ENCODE peak calls at places on chromosomes 5 and 9, in six cellular contexts. W, Z, V, Y, X and Q are unnamed samples.
A peak's percentile ranks its signal among the peaks of the same experiment; 100 is the strongest.

GRCh38 chr5:110401881-110402280 is 324.6 kb downstream of the TMEM232 start:
- DNase-seq in V (no peak), Y (no peak), X (peak; percentile 13), W (no peak), Z (no peak), Q (no peak)

GRCh38 chr5:79613571-79613970 is 1.3 kb downstream of the TENT2 start:
- DNase-seq in W (no peak), V (no peak), Z (no peak), X (no peak), Y (no peak), Q (no peak)

GRCh38 chr5:114367029-114367428 is 5.2 kb downstream of the KCNN2 start:
- DNase-seq in Z (no peak), X (no peak), Y (no peak), W (no peak), V (no peak), Q (no peak)

GRCh38 chr9:35760651-35761050 is 6.6 kb upstream of the MSMP start:
- DNase-seq in W (no peak), V (no peak), Z (no peak), X (peak; percentile 83), Y (no peak), Q (no peak)

GRCh38 chr5:87400305-87400899 is 12.3 kb downstream of the CCNH start:
- DNase-seq in X (peak; percentile 64), V (no peak), Z (no peak), W (no peak), Y (no peak), Q (no peak)

GRCh38 chr5:93654676-93655075 is 71.7 kb downstream of the NR2F1 start:
- DNase-seq in V (no peak), W (no peak), Y (no peak), X (peak; percentile 25), Z (no peak), Q (no peak)

GRCh38 chr9:91785403-91785917 is 164.6 kb downstream of the ROR2 start:
- DNase-seq in Y (no peak), Z (no peak), W (no peak), V (no peak), X (no peak), Q (no peak)

GRCh38 chr9:84331119-84331791 is 9.3 kb downstream of the SLC28A3 start:
- DNase-seq in Y (no peak), V (no peak), X (peak; percentile 40), Z (no peak), W (no peak), Q (no peak)

GRCh38 chr5:119340597-119341218 is 15.1 kb upstream of the TNFAIP8 start:
- DNase-seq in V (peak; percentile 38), Z (no peak), X (no peak), Y (no peak), W (no peak), Q (no peak)

GRCh38 chr5:76787237-76787636 is 31.6 kb upstream of the F2RL1 start:
- DNase-seq in Y (peak; percentile 44), X (peak; percentile 99), W (no peak), V (no peak), Z (no peak), Q (peak; percentile 91)

GRCh38 chr5:177458912-177459350 is 12.3 kb downstream of the PRR7 start:
- DNase-seq in Y (no peak), V (no peak), X (peak; percentile 25), W (no peak), Z (peak; percentile 45), Q (no peak)

GRCh38 chr9:15180124-15180523 is 126.9 kb downstream of the TTC39B start:
- DNase-seq in Z (no peak), W (no peak), X (no peak), V (no peak), Y (no peak), Q (no peak)

GRCh38 chr5:57845025-57845424 is 362.4 kb upstream of the ACTBL2 start:
- DNase-seq in W (no peak), Y (no peak), X (peak; percentile 9), V (no peak), Z (no peak), Q (no peak)

GRCh38 chr9:121862371-121862970 is 211.0 kb downstream of the DAB2IP start:
- DNase-seq in Y (no peak), Z (no peak), W (no peak), V (no peak), X (no peak), Q (peak; percentile 26)

GRCh38 chr5:56070795-56071539 is 76.2 kb upstream of the IL6ST start:
- DNase-seq in Y (no peak), W (no peak), X (no peak), V (no peak), Z (no peak), Q (no peak)

GRCh38 chr9:128245293-128246151 is 30.3 kb downstream of the GOLGA2 start:
- DNase-seq in Y (peak; percentile 53), X (peak; percentile 79), W (no peak), V (no peak), Z (no peak), Q (no peak)
- H3K4me3 ChIP-seq in Y (peak overlapping the region; percentile 62), X (no peak overlapping the region), W (no peak overlapping the region), V (no peak overlapping the region), Z (no peak overlapping the region), Q (no peak overlapping the region)

GRCh38 chr5:137959488-137959887 is 70.2 kb downstream of the PKD2L2 start:
- DNase-seq in V (no peak), Y (no peak), Z (no peak), X (no peak), W (no peak), Q (no peak)

GRCh38 chr5:137960141-137960540 is 70.9 kb downstream of the PKD2L2 start:
- DNase-seq in Z (no peak), W (no peak), V (no peak), Y (no peak), X (peak; percentile 18), Q (no peak)

GRCh38 chr5:137957948-137958347 is 68.7 kb downstream of the PKD2L2 start:
- DNase-seq in Z (no peak), V (no peak), Y (no peak), X (peak; percentile 33), W (no peak), Q (no peak)

GRCh38 chr5:137954131-137954879 is 65.0 kb downstream of the PKD2L2 start:
- DNase-seq in Z (no peak), X (peak; percentile 96), W (no peak), V (no peak), Y (no peak), Q (no peak)
- H3K36me3 ChIP-seq in Z (no peaks in the 10 kb centered on the region), X (peaks cover 16% of the 10 kb centered on the region), W (no peaks in the 10 kb centered on the region), V (no peaks in the 10 kb centered on the region), Y (peaks cover 50% of the 10 kb centered on the region), Q (peaks cover 41% of the 10 kb centered on the region)

GRCh38 chr5:69367697-69368279 is 1.5 kb downstream of the AK6 start:
- DNase-seq in X (no peak), Y (no peak), Z (no peak), V (no peak), W (no peak), Q (no peak)
- TF ChIP-seq CTCF in X (no peak), Y (no peak), Z (no peak), V (no peak), W (no peak), Q (no peak)

GRCh38 chr5:140946578-140946977 is 19.7 kb upstream of the PCDHAC2 start:
- DNase-seq in W (no peak), X (no peak), Z (no peak), Y (no peak), V (no peak), Q (no peak)
- H3K4me3 ChIP-seq in W (no peak overlapping the region), X (no peak overlapping the region), Z (no peak overlapping the region), Y (no peak overlapping the region), V (no peak overlapping the region), Q (no peak overlapping the region)